ENCODE peak calls at places on chromosomes 5 and 9, in nine cellular contexts. N, U, R, J, Y, L, F, A and M are unnamed samples.

GRCh38 chr9:71769175-71770165 is 1.2 kb upstream of the CEMIP2 start:
- DNase-seq in J (peak), U (peak), Y (peak), L (peak), R (peak), N (peak), A (peak), F (peak), M (peak)

GRCh38 chr9:16721972-16722371 is 148.5 kb downstream of the BNC2 start:
- DNase-seq in R (no peak), N (no peak), J (peak), L (no peak), A (no peak), F (no peak), Y (no peak), U (no peak), M (no peak)

GRCh38 chr9:92175441-92175840 is 60.2 kb upstream of the SPTLC1 start:
- DNase-seq in A (no peak), R (no peak), L (no peak), F (no peak), U (no peak), N (no peak), J (no peak), Y (no peak), M (no peak)

GRCh38 chr5:131635755-131636479 is 888 bp upstream of the RAPGEF6 start:
- DNase-seq in L (no peak), U (no peak), F (no peak), Y (no peak), R (no peak), A (peak), J (peak), N (no peak), M (no peak)

GRCh38 chr5:130032807-130033206 is 128.5 kb downstream of the CHSY3 start:
- DNase-seq in R (no peak), Y (no peak), J (no peak), N (no peak), F (no peak), U (no peak), L (no peak), A (no peak), M (no peak)

GRCh38 chr5:107671742-107672211 is 1.0 kb upstream of the EFNA5 start:
- DNase-seq in J (peak), F (peak), N (peak), A (no peak), U (peak), Y (no peak), R (no peak), L (no peak), M (no peak)

GRCh38 chr9:32424616-32425015 is 40.2 kb downstream of the ACO1 start:
- DNase-seq in A (no peak), L (no peak), U (no peak), R (no peak), J (peak), Y (no peak), N (no peak), F (no peak), M (no peak)

GRCh38 chr5:15951550-15951949 is 228.0 kb downstream of the MARCHF11 start:
- DNase-seq in L (no peak), A (no peak), F (no peak), N (no peak), U (no peak), Y (no peak), R (no peak), J (no peak), M (no peak)

GRCh38 chr5:53991942-53992341 is 318.4 kb downstream of the ARL15 start:
- DNase-seq in U (no peak), A (no peak), J (peak), L (no peak), R (no peak), N (no peak), F (peak), Y (no peak), M (no peak)

GRCh38 chr5:154603978-154604679 is 126.1 kb upstream of the HAND1 start:
- DNase-seq in R (no peak), Y (no peak), J (peak), F (peak), L (no peak), N (no peak), U (no peak), A (peak), M (no peak)

GRCh38 chr5:173670130-173670591 is 53.7 kb upstream of the BOD1 start:
- DNase-seq in U (no peak), N (no peak), A (no peak), F (no peak), J (no peak), Y (no peak), L (no peak), R (no peak), M (no peak)